ENCODE peak calls at places on chromosomes 2 and 18, in seven cellular contexts. One of them, this sample, is unnamed.

GRCh38 chr2:63594622-63595021 is 5.9 kb downstream of the MDH1 start:
- DNase-seq in activated T-cell treated with anti-CD3 and anti-CD28 coated beads, Interleukin-2, amount 50 U/mL, for 72 hours: no peak
- DNase-seq in activated effector memory CD4-positive, alpha-beta T cell treated with anti-CD3 and anti-CD28 coated beads, Interleukin-2, amount 50 U/mL, for 16 hours: no peak
- DNase-seq in T-helper 9 cell: no peak
- DNase-seq in A549: peak
- DNase-seq in immature natural killer cell: no peak
- DNase-seq in ACHN: peak
- DNase-seq in this sample: no peak

GRCh38 chr2:12726271-12726670 is 9.5 kb downstream of the TRIB2 start:
- DNase-seq in activated T-cell treated with anti-CD3 and anti-CD28 coated beads, Interleukin-2, amount 50 U/mL, for 72 hours: no peak
- DNase-seq in activated effector memory CD4-positive, alpha-beta T cell treated with anti-CD3 and anti-CD28 coated beads, Interleukin-2, amount 50 U/mL, for 16 hours: no peak
- DNase-seq in T-helper 9 cell: no peak
- DNase-seq in A549: no peak
- DNase-seq in immature natural killer cell: no peak
- DNase-seq in ACHN: no peak
- DNase-seq in this sample: no peak

GRCh38 chr2:197211881-197212342 is 98.7 kb downstream of the ANKRD44 start:
- DNase-seq in activated T-cell treated with anti-CD3 and anti-CD28 coated beads, Interleukin-2, amount 50 U/mL, for 72 hours: peak
- DNase-seq in activated effector memory CD4-positive, alpha-beta T cell treated with anti-CD3 and anti-CD28 coated beads, Interleukin-2, amount 50 U/mL, for 16 hours: peak
- DNase-seq in T-helper 9 cell: no peak
- DNase-seq in A549: no peak
- DNase-seq in immature natural killer cell: no peak
- DNase-seq in ACHN: no peak
- DNase-seq in this sample: no peak

GRCh38 chr2:28004086-28004485 is 113.6 kb downstream of the BABAM2 start:
- DNase-seq in activated T-cell treated with anti-CD3 and anti-CD28 coated beads, Interleukin-2, amount 50 U/mL, for 72 hours: peak
- DNase-seq in activated effector memory CD4-positive, alpha-beta T cell treated with anti-CD3 and anti-CD28 coated beads, Interleukin-2, amount 50 U/mL, for 16 hours: no peak
- DNase-seq in T-helper 9 cell: no peak
- DNase-seq in A549: peak
- DNase-seq in immature natural killer cell: no peak
- DNase-seq in ACHN: peak
- DNase-seq in this sample: no peak

GRCh38 chr2:8510519-8510918 is 171.3 kb upstream of the ID2 start:
- DNase-seq in activated T-cell treated with anti-CD3 and anti-CD28 coated beads, Interleukin-2, amount 50 U/mL, for 72 hours: no peak
- DNase-seq in activated effector memory CD4-positive, alpha-beta T cell treated with anti-CD3 and anti-CD28 coated beads, Interleukin-2, amount 50 U/mL, for 16 hours: no peak
- DNase-seq in T-helper 9 cell: no peak
- DNase-seq in A549: no peak
- DNase-seq in immature natural killer cell: no peak
- DNase-seq in ACHN: no peak
- DNase-seq in this sample: no peak

GRCh38 chr18:6650063-6650462 is 79.5 kb upstream of the ARHGAP28 start:
- DNase-seq in activated T-cell treated with anti-CD3 and anti-CD28 coated beads, Interleukin-2, amount 50 U/mL, for 72 hours: no peak
- DNase-seq in activated effector memory CD4-positive, alpha-beta T cell treated with anti-CD3 and anti-CD28 coated beads, Interleukin-2, amount 50 U/mL, for 16 hours: no peak
- DNase-seq in T-helper 9 cell: no peak
- DNase-seq in A549: no peak
- DNase-seq in immature natural killer cell: no peak
- DNase-seq in ACHN: no peak
- DNase-seq in this sample: no peak

GRCh38 chr2:58634653-58635347 is 393.7 kb upstream of the FANCL start:
- DNase-seq in activated T-cell treated with anti-CD3 and anti-CD28 coated beads, Interleukin-2, amount 50 U/mL, for 72 hours: no peak
- DNase-seq in activated effector memory CD4-positive, alpha-beta T cell treated with anti-CD3 and anti-CD28 coated beads, Interleukin-2, amount 50 U/mL, for 16 hours: no peak
- DNase-seq in T-helper 9 cell: no peak
- DNase-seq in A549: peak
- DNase-seq in immature natural killer cell: no peak
- DNase-seq in ACHN: no peak
- DNase-seq in this sample: no peak

GRCh38 chr2:8477511-8478132 is 204.2 kb upstream of the ID2 start:
- DNase-seq in activated T-cell treated with anti-CD3 and anti-CD28 coated beads, Interleukin-2, amount 50 U/mL, for 72 hours: no peak
- DNase-seq in activated effector memory CD4-positive, alpha-beta T cell treated with anti-CD3 and anti-CD28 coated beads, Interleukin-2, amount 50 U/mL, for 16 hours: peak
- DNase-seq in T-helper 9 cell: no peak
- DNase-seq in A549: no peak
- DNase-seq in immature natural killer cell: peak
- DNase-seq in ACHN: peak
- DNase-seq in this sample: no peak

GRCh38 chr2:85799215-85799956 is 45.6 kb downstream of the ATOH8 start:
- DNase-seq in activated T-cell treated with anti-CD3 and anti-CD28 coated beads, Interleukin-2, amount 50 U/mL, for 72 hours: peak
- DNase-seq in activated effector memory CD4-positive, alpha-beta T cell treated with anti-CD3 and anti-CD28 coated beads, Interleukin-2, amount 50 U/mL, for 16 hours: no peak
- DNase-seq in T-helper 9 cell: no peak
- DNase-seq in A549: peak
- DNase-seq in immature natural killer cell: no peak
- DNase-seq in ACHN: peak
- DNase-seq in this sample: no peak

GRCh38 chr18:68494802-68495560 is 219.9 kb downstream of the TMX3 start:
- DNase-seq in activated T-cell treated with anti-CD3 and anti-CD28 coated beads, Interleukin-2, amount 50 U/mL, for 72 hours: no peak
- DNase-seq in activated effector memory CD4-positive, alpha-beta T cell treated with anti-CD3 and anti-CD28 coated beads, Interleukin-2, amount 50 U/mL, for 16 hours: no peak
- DNase-seq in T-helper 9 cell: no peak
- DNase-seq in A549: no peak
- DNase-seq in immature natural killer cell: no peak
- DNase-seq in ACHN: no peak
- DNase-seq in this sample: no peak

GRCh38 chr2:59249441-59250330 is 1008.6 kb upstream of the FANCL start:
- DNase-seq in activated T-cell treated with anti-CD3 and anti-CD28 coated beads, Interleukin-2, amount 50 U/mL, for 72 hours: no peak
- DNase-seq in activated effector memory CD4-positive, alpha-beta T cell treated with anti-CD3 and anti-CD28 coated beads, Interleukin-2, amount 50 U/mL, for 16 hours: no peak
- DNase-seq in T-helper 9 cell: no peak
- DNase-seq in A549: no peak
- DNase-seq in immature natural killer cell: no peak
- DNase-seq in ACHN: no peak
- DNase-seq in this sample: no peak

GRCh38 chr18:26702023-26702422 is 153.7 kb upstream of the KCTD1 start:
- DNase-seq in activated T-cell treated with anti-CD3 and anti-CD28 coated beads, Interleukin-2, amount 50 U/mL, for 72 hours: no peak
- DNase-seq in activated effector memory CD4-positive, alpha-beta T cell treated with anti-CD3 and anti-CD28 coated beads, Interleukin-2, amount 50 U/mL, for 16 hours: no peak
- DNase-seq in T-helper 9 cell: no peak
- DNase-seq in A549: no peak
- DNase-seq in immature natural killer cell: no peak
- DNase-seq in ACHN: no peak
- DNase-seq in this sample: no peak

GRCh38 chr18:39742015-39742466 is 2176.4 kb upstream of the CELF4 start:
- DNase-seq in activated T-cell treated with anti-CD3 and anti-CD28 coated beads, Interleukin-2, amount 50 U/mL, for 72 hours: no peak
- DNase-seq in activated effector memory CD4-positive, alpha-beta T cell treated with anti-CD3 and anti-CD28 coated beads, Interleukin-2, amount 50 U/mL, for 16 hours: no peak
- DNase-seq in T-helper 9 cell: no peak
- DNase-seq in A549: no peak
- DNase-seq in immature natural killer cell: no peak
- DNase-seq in ACHN: no peak
- DNase-seq in this sample: no peak

GRCh38 chr18:44895176-44895798 is 214.6 kb downstream of the SETBP1 start:
- DNase-seq in activated T-cell treated with anti-CD3 and anti-CD28 coated beads, Interleukin-2, amount 50 U/mL, for 72 hours: peak
- DNase-seq in activated effector memory CD4-positive, alpha-beta T cell treated with anti-CD3 and anti-CD28 coated beads, Interleukin-2, amount 50 U/mL, for 16 hours: peak
- DNase-seq in T-helper 9 cell: no peak
- DNase-seq in A549: peak
- DNase-seq in immature natural killer cell: peak
- DNase-seq in ACHN: peak
- DNase-seq in this sample: peak

GRCh38 chr2:57549642-57550102 is 496.9 kb upstream of the VRK2 start:
- DNase-seq in activated T-cell treated with anti-CD3 and anti-CD28 coated beads, Interleukin-2, amount 50 U/mL, for 72 hours: no peak
- DNase-seq in activated effector memory CD4-positive, alpha-beta T cell treated with anti-CD3 and anti-CD28 coated beads, Interleukin-2, amount 50 U/mL, for 16 hours: no peak
- DNase-seq in T-helper 9 cell: no peak
- DNase-seq in A549: peak
- DNase-seq in immature natural killer cell: no peak
- DNase-seq in ACHN: peak
- DNase-seq in this sample: no peak

GRCh38 chr2:1742680-1743395 is 1.5 kb downstream of the PXDN start:
- DNase-seq in activated T-cell treated with anti-CD3 and anti-CD28 coated beads, Interleukin-2, amount 50 U/mL, for 72 hours: peak
- DNase-seq in activated effector memory CD4-positive, alpha-beta T cell treated with anti-CD3 and anti-CD28 coated beads, Interleukin-2, amount 50 U/mL, for 16 hours: no peak
- DNase-seq in T-helper 9 cell: no peak
- DNase-seq in A549: peak
- DNase-seq in immature natural killer cell: peak
- DNase-seq in ACHN: peak
- DNase-seq in this sample: no peak

GRCh38 chr18:78494204-78494603 is 485.4 kb upstream of the SALL3 start:
- DNase-seq in activated T-cell treated with anti-CD3 and anti-CD28 coated beads, Interleukin-2, amount 50 U/mL, for 72 hours: no peak
- DNase-seq in activated effector memory CD4-positive, alpha-beta T cell treated with anti-CD3 and anti-CD28 coated beads, Interleukin-2, amount 50 U/mL, for 16 hours: no peak
- DNase-seq in T-helper 9 cell: no peak
- DNase-seq in A549: no peak
- DNase-seq in immature natural killer cell: no peak
- DNase-seq in ACHN: no peak
- DNase-seq in this sample: no peak

GRCh38 chr2:237026981-237027711 is 58.5 kb upstream of the COPS8 start:
- DNase-seq in activated T-cell treated with anti-CD3 and anti-CD28 coated beads, Interleukin-2, amount 50 U/mL, for 72 hours: peak
- DNase-seq in activated effector memory CD4-positive, alpha-beta T cell treated with anti-CD3 and anti-CD28 coated beads, Interleukin-2, amount 50 U/mL, for 16 hours: peak
- DNase-seq in T-helper 9 cell: peak
- DNase-seq in A549: peak
- DNase-seq in immature natural killer cell: peak
- DNase-seq in ACHN: peak
- DNase-seq in this sample: peak

GRCh38 chr2:67311536-67311935 is 85.6 kb upstream of the ETAA1 start:
- DNase-seq in activated T-cell treated with anti-CD3 and anti-CD28 coated beads, Interleukin-2, amount 50 U/mL, for 72 hours: no peak
- DNase-seq in activated effector memory CD4-positive, alpha-beta T cell treated with anti-CD3 and anti-CD28 coated beads, Interleukin-2, amount 50 U/mL, for 16 hours: no peak
- DNase-seq in T-helper 9 cell: no peak
- DNase-seq in A549: no peak
- DNase-seq in immature natural killer cell: no peak
- DNase-seq in ACHN: peak
- DNase-seq in this sample: no peak

GRCh38 chr2:119486196-119486827 is 38.0 kb downstream of the SCTR start:
- DNase-seq in activated T-cell treated with anti-CD3 and anti-CD28 coated beads, Interleukin-2, amount 50 U/mL, for 72 hours: no peak
- DNase-seq in activated effector memory CD4-positive, alpha-beta T cell treated with anti-CD3 and anti-CD28 coated beads, Interleukin-2, amount 50 U/mL, for 16 hours: no peak
- DNase-seq in T-helper 9 cell: no peak
- DNase-seq in A549: no peak
- DNase-seq in immature natural killer cell: no peak
- DNase-seq in ACHN: no peak
- DNase-seq in this sample: no peak

GRCh38 chr2:168671932-168672331 is 130.5 kb upstream of the NOSTRIN start:
- DNase-seq in activated T-cell treated with anti-CD3 and anti-CD28 coated beads, Interleukin-2, amount 50 U/mL, for 72 hours: no peak
- DNase-seq in activated effector memory CD4-positive, alpha-beta T cell treated with anti-CD3 and anti-CD28 coated beads, Interleukin-2, amount 50 U/mL, for 16 hours: no peak
- DNase-seq in T-helper 9 cell: no peak
- DNase-seq in A549: no peak
- DNase-seq in immature natural killer cell: no peak
- DNase-seq in ACHN: no peak
- DNase-seq in this sample: no peak

GRCh38 chr2:161576421-161576820 is 47.8 kb upstream of the SLC4A10 start:
- DNase-seq in activated T-cell treated with anti-CD3 and anti-CD28 coated beads, Interleukin-2, amount 50 U/mL, for 72 hours: no peak
- DNase-seq in activated effector memory CD4-positive, alpha-beta T cell treated with anti-CD3 and anti-CD28 coated beads, Interleukin-2, amount 50 U/mL, for 16 hours: no peak
- DNase-seq in T-helper 9 cell: no peak
- DNase-seq in A549: peak
- DNase-seq in immature natural killer cell: no peak
- DNase-seq in ACHN: peak
- DNase-seq in this sample: no peak

GRCh38 chr2:232668805-232669444 is 28.2 kb upstream of the GIGYF2 start:
- DNase-seq in activated T-cell treated with anti-CD3 and anti-CD28 coated beads, Interleukin-2, amount 50 U/mL, for 72 hours: no peak
- DNase-seq in activated effector memory CD4-positive, alpha-beta T cell treated with anti-CD3 and anti-CD28 coated beads, Interleukin-2, amount 50 U/mL, for 16 hours: no peak
- DNase-seq in T-helper 9 cell: no peak
- DNase-seq in A549: peak
- DNase-seq in immature natural killer cell: no peak
- DNase-seq in ACHN: peak
- DNase-seq in this sample: peak

GRCh38 chr18:62576858-62577512 is 54.2 kb downstream of the ZCCHC2 start:
- DNase-seq in activated T-cell treated with anti-CD3 and anti-CD28 coated beads, Interleukin-2, amount 50 U/mL, for 72 hours: no peak
- DNase-seq in activated effector memory CD4-positive, alpha-beta T cell treated with anti-CD3 and anti-CD28 coated beads, Interleukin-2, amount 50 U/mL, for 16 hours: no peak
- DNase-seq in T-helper 9 cell: no peak
- DNase-seq in A549: no peak
- DNase-seq in immature natural killer cell: no peak
- DNase-seq in ACHN: no peak
- DNase-seq in this sample: no peak

GRCh38 chr18:361941-362913 is 94.4 kb upstream of the THOC1 start:
- DNase-seq in activated T-cell treated with anti-CD3 and anti-CD28 coated beads, Interleukin-2, amount 50 U/mL, for 72 hours: no peak
- DNase-seq in activated effector memory CD4-positive, alpha-beta T cell treated with anti-CD3 and anti-CD28 coated beads, Interleukin-2, amount 50 U/mL, for 16 hours: no peak
- DNase-seq in T-helper 9 cell: no peak
- DNase-seq in A549: no peak
- DNase-seq in immature natural killer cell: no peak
- DNase-seq in ACHN: no peak
- DNase-seq in this sample: no peak

This sample was measured in K562.